ENCODE peak calls at places on chromosomes 16 and 17, in six cellular contexts. J is HFF-Myc, W is T-helper 1 cell, Z is posterior vena cava, Q is T-helper 17 cell, E is hepatic stellate cell. P is an unnamed sample.
A peak's percentile ranks its signal among the peaks of the same experiment; 100 is the strongest.

GRCh38 chr16:255183-255582 is 20.6 kb downstream of the RGS11 start:
- DNase-seq in J (no peak), W (no peak), Z (no peak), Q (no peak), E (no peak), P (no peak)

GRCh38 chr16:87834668-87835473 is 34.4 kb downstream of the SLC7A5 start:
- DNase-seq in J (peak; percentile 40), W (no peak), Z (no peak), Q (no peak), E (no peak), P (no peak)

GRCh38 chr17:75619506-75620431 is 13.5 kb upstream of the SMIM5 start:
- DNase-seq in J (no peak), W (no peak), Z (no peak), Q (no peak), E (peak; percentile 66), P (no peak)

GRCh38 chr17:48646183-48647102 is 20.3 kb upstream of the HOXB9 start:
- DNase-seq in J (no peak), W (no peak), Z (no peak), Q (no peak), E (peak; percentile 16), P (no peak)

GRCh38 chr16:50667497-50668367 is 13.4 kb downstream of the SNX20 start:
- DNase-seq in J (no peak), W (no peak), Z (no peak), Q (no peak), E (no peak), P (no peak)

GRCh38 chr16:528111-529011 is 849 bp downstream of the CAPN15 start:
- DNase-seq in J (no peak), W (no peak), Z (no peak), Q (no peak), E (peak; percentile 66), P (no peak)

GRCh38 chr17:35944151-35944550 is 638 bp upstream of the LYZL6 start:
- DNase-seq in J (no peak), W (no peak), Z (no peak), Q (no peak), E (peak; percentile 18), P (no peak)

GRCh38 chr16:10367616-10368188 is 18.2 kb upstream of the ATF7IP2 start:
- DNase-seq in J (no peak), W (no peak), Z (no peak), Q (no peak), E (no peak), P (no peak)

P was measured in smooth muscle cell of the brain vasculature.